ENCODE peak calls at places on chromosomes 12 and 14, in nine cellular contexts. K is fibroblast of mammary gland, L is NCI-H2081, H is uterus, Q is BE2C, E is activated T-cell treated with anti-CD3 and anti-CD28 coated beads for 24 hours, F is omental fat pad, A is bronchial epithelial cell, P is NCI-H146. R is an unnamed sample.

GRCh38 chr12:83404521-83404920 is 717.8 kb downstream of the TMTC2 start:
- DNase-seq in K (no peak), L (no peak), H (no peak), Q (no peak), E (no peak), F (no peak), A (no peak), P (no peak), R (no peak)

GRCh38 chr12:127496255-127496654 is 770.7 kb upstream of the TMEM132C start:
- DNase-seq in K (no peak), L (peak; percentile 14), H (no peak), Q (no peak), E (no peak), F (no peak), A (no peak), P (peak; percentile 71), R (no peak)

GRCh38 chr12:12333980-12334709 is 15.9 kb downstream of the MANSC1 start:
- DNase-seq in K (peak; percentile 51), L (peak; percentile 57), H (peak; percentile 56), Q (peak; percentile 75), E (peak; percentile 40), F (no peak), A (no peak), P (peak; percentile 79), R (no peak)

GRCh38 chr12:125454786-125455450 is 389.7 kb downstream of the AACS start:
- DNase-seq in K (no peak), L (no peak), H (no peak), Q (no peak), E (no peak), F (no peak), A (no peak), P (no peak), R (no peak)

GRCh38 chr12:25286837-25287236 is 36.1 kb upstream of the KRAS start:
- DNase-seq in K (peak; percentile 30), L (no peak), H (no peak), Q (no peak), E (no peak), F (no peak), A (peak; percentile 78), P (no peak), R (no peak)

GRCh38 chr12:8519208-8519607 is 5.9 kb downstream of the CLEC4D start:
- DNase-seq in K (no peak), L (no peak), H (no peak), Q (no peak), E (no peak), F (no peak), A (no peak), P (no peak), R (no peak)

GRCh38 chr14:89436274-89436656 is 19.2 kb upstream of the FOXN3 start:
- DNase-seq in K (no peak), L (no peak), H (no peak), Q (no peak), E (no peak), F (no peak), A (no peak), P (no peak), R (no peak)

GRCh38 chr14:102610968-102611811 is 18.7 kb downstream of the RCOR1 start:
- DNase-seq in K (no peak), L (no peak), H (no peak), Q (no peak), E (no peak), F (no peak), A (no peak), P (no peak), R (no peak)

GRCh38 chr12:122743895-122744525 is 8.6 kb upstream of the DENR start:
- DNase-seq in K (no peak), L (no peak), H (no peak), Q (no peak), E (no peak), F (no peak), A (no peak), P (no peak), R (no peak)

GRCh38 chr12:113826805-113827204 is 139.3 kb downstream of the RBM19 start:
- DNase-seq in K (no peak), L (no peak), H (no peak), Q (no peak), E (no peak), F (no peak), A (no peak), P (no peak), R (no peak)

GRCh38 chr12:5173511-5174011 is 129.9 kb downstream of the KCNA5 start:
- DNase-seq in K (no peak), L (no peak), H (no peak), Q (no peak), E (no peak), F (no peak), A (no peak), P (no peak), R (peak; percentile 22)

GRCh38 chr12:82800185-82800584 is 113.5 kb downstream of the TMTC2 start:
- DNase-seq in K (no peak), L (no peak), H (no peak), Q (no peak), E (no peak), F (no peak), A (peak; percentile 77), P (no peak), R (no peak)

GRCh38 chr14:103199141-103199540 is 75.9 kb downstream of the TNFAIP2 start:
- DNase-seq in K (peak; percentile 64), L (no peak), H (peak; percentile 64), Q (no peak), E (no peak), F (no peak), A (no peak), P (no peak), R (no peak)

GRCh38 chr14:73422515-73422914 is 35.8 kb downstream of the NUMB start:
- DNase-seq in K (no peak), L (no peak), H (no peak), Q (no peak), E (no peak), F (no peak), A (no peak), P (no peak), R (no peak)

GRCh38 chr14:104510794-104511611 is 68.6 kb upstream of the C14orf180 start:
- DNase-seq in K (no peak), L (no peak), H (no peak), Q (peak; percentile 89), E (no peak), F (no peak), A (no peak), P (no peak), R (no peak)